ENCODE peak calls at places on chromosome 13, in nine cellular contexts. One of them, this sample, is unnamed.

GRCh38 chr13:73225983-73226382 is 167.2 kb downstream of the KLF5 start:
- DNase-seq in body of pancreas: no peak
- DNase-seq in uterus: no peak
- DNase-seq in H1: no peak
- DNase-seq in Peyer's patch: no peak
- DNase-seq in sigmoid colon: no peak
- DNase-seq in upper lobe of left lung: no peak
- DNase-seq in A549: no peak
- DNase-seq in transverse colon: no peak
- DNase-seq in this sample: no peak

GRCh38 chr13:21657538-21657937 is 13.3 kb upstream of the FGF9 start:
- DNase-seq in Peyer's patch: no peak
- DNase-seq in upper lobe of left lung: no peak
- DNase-seq in sigmoid colon: no peak
- DNase-seq in H1: no peak
- DNase-seq in transverse colon: no peak
- DNase-seq in A549: no peak
- DNase-seq in uterus: no peak
- DNase-seq in body of pancreas: no peak
- DNase-seq in this sample: no peak

GRCh38 chr13:70502944-70503343 is 394.7 kb upstream of the KLHL1 start:
- DNase-seq in body of pancreas: no peak
- DNase-seq in uterus: no peak
- DNase-seq in Peyer's patch: no peak
- DNase-seq in transverse colon: no peak
- DNase-seq in upper lobe of left lung: no peak
- DNase-seq in sigmoid colon: no peak
- DNase-seq in A549: no peak
- DNase-seq in H1: no peak
- DNase-seq in this sample: no peak

GRCh38 chr13:63421113-63421512 is 2005.5 kb upstream of the PCDH20 start:
- DNase-seq in H1: no peak
- DNase-seq in Peyer's patch: no peak
- DNase-seq in body of pancreas: no peak
- DNase-seq in uterus: no peak
- DNase-seq in upper lobe of left lung: no peak
- DNase-seq in A549: no peak
- DNase-seq in transverse colon: no peak
- DNase-seq in sigmoid colon: no peak
- DNase-seq in this sample: no peak

GRCh38 chr13:113846639-113847318 is 17.1 kb downstream of the GAS6 start:
- DNase-seq in sigmoid colon: no peak
- DNase-seq in body of pancreas: peak; percentile 8
- DNase-seq in H1: no peak
- DNase-seq in Peyer's patch: no peak
- DNase-seq in A549: no peak
- DNase-seq in transverse colon: no peak
- DNase-seq in uterus: peak; percentile 15
- DNase-seq in upper lobe of left lung: peak; percentile 76
- DNase-seq in this sample: no peak

GRCh38 chr13:111790621-111791020 is 276.3 kb upstream of the SOX1 start:
- DNase-seq in body of pancreas: no peak
- DNase-seq in A549: no peak
- DNase-seq in Peyer's patch: no peak
- DNase-seq in transverse colon: no peak
- DNase-seq in uterus: no peak
- DNase-seq in upper lobe of left lung: no peak
- DNase-seq in sigmoid colon: no peak
- DNase-seq in H1: peak; percentile 2
- DNase-seq in this sample: no peak

GRCh38 chr13:31053098-31053497 is 108.6 kb downstream of the HSPH1 start:
- DNase-seq in Peyer's patch: no peak
- DNase-seq in transverse colon: no peak
- DNase-seq in uterus: no peak
- DNase-seq in body of pancreas: no peak
- DNase-seq in A549: no peak
- DNase-seq in upper lobe of left lung: no peak
- DNase-seq in H1: no peak
- DNase-seq in sigmoid colon: no peak
- DNase-seq in this sample: no peak

GRCh38 chr13:46728777-46729176 is 68.2 kb downstream of the ESD start:
- DNase-seq in transverse colon: no peak
- DNase-seq in uterus: no peak
- DNase-seq in Peyer's patch: no peak
- DNase-seq in body of pancreas: no peak
- DNase-seq in sigmoid colon: no peak
- DNase-seq in upper lobe of left lung: no peak
- DNase-seq in H1: no peak
- DNase-seq in A549: peak; percentile 40
- DNase-seq in this sample: no peak

GRCh38 chr13:29270536-29271045 is 324.9 kb downstream of the SLC7A1 start:
- DNase-seq in upper lobe of left lung: peak; percentile 18
- DNase-seq in H1: no peak
- DNase-seq in transverse colon: no peak
- DNase-seq in Peyer's patch: no peak
- DNase-seq in uterus: no peak
- DNase-seq in body of pancreas: no peak
- DNase-seq in A549: no peak
- DNase-seq in sigmoid colon: no peak
- DNase-seq in this sample: no peak

GRCh38 chr13:45615501-45616101 is at the start of gene ERICH6B:
- DNase-seq in Peyer's patch: no peak
- DNase-seq in body of pancreas: no peak
- DNase-seq in sigmoid colon: no peak
- DNase-seq in uterus: peak; percentile 17
- DNase-seq in H1: peak; percentile 67
- DNase-seq in upper lobe of left lung: peak; percentile 69
- DNase-seq in A549: peak; percentile 5
- DNase-seq in transverse colon: no peak
- DNase-seq in this sample: no peak

GRCh38 chr13:44519642-44520041 is 56.5 kb downstream of the TSC22D1 start:
- DNase-seq in Peyer's patch: no peak
- DNase-seq in H1: no peak
- DNase-seq in body of pancreas: no peak
- DNase-seq in uterus: no peak
- DNase-seq in upper lobe of left lung: no peak
- DNase-seq in A549: no peak
- DNase-seq in sigmoid colon: no peak
- DNase-seq in transverse colon: no peak
- DNase-seq in this sample: no peak

GRCh38 chr13:75445717-75446529 is 36.0 kb downstream of the TBC1D4 start:
- DNase-seq in H1: no peak
- DNase-seq in A549: no peak
- DNase-seq in transverse colon: no peak
- DNase-seq in sigmoid colon: no peak
- DNase-seq in uterus: no peak
- DNase-seq in upper lobe of left lung: no peak
- DNase-seq in Peyer's patch: no peak
- DNase-seq in body of pancreas: no peak
- DNase-seq in this sample: no peak

GRCh38 chr13:112455476-112456059 is 79.4 kb downstream of the SPACA7 start:
- DNase-seq in H1: peak; percentile 27
- DNase-seq in upper lobe of left lung: no peak
- DNase-seq in sigmoid colon: no peak
- DNase-seq in Peyer's patch: no peak
- DNase-seq in A549: no peak
- DNase-seq in body of pancreas: no peak
- DNase-seq in uterus: no peak
- DNase-seq in transverse colon: no peak
- DNase-seq in this sample: no peak

GRCh38 chr13:37226966-37227365 is 121.5 kb upstream of the CSNK1A1L start:
- DNase-seq in H1: no peak
- DNase-seq in upper lobe of left lung: no peak
- DNase-seq in Peyer's patch: no peak
- DNase-seq in sigmoid colon: no peak
- DNase-seq in uterus: no peak
- DNase-seq in A549: no peak
- DNase-seq in transverse colon: no peak
- DNase-seq in body of pancreas: no peak
- DNase-seq in this sample: no peak

GRCh38 chr13:31067416-31068118 is 94.1 kb downstream of the HSPH1 start:
- DNase-seq in sigmoid colon: no peak
- DNase-seq in H1: no peak
- DNase-seq in A549: peak; percentile 38
- DNase-seq in Peyer's patch: no peak
- DNase-seq in transverse colon: no peak
- DNase-seq in body of pancreas: no peak
- DNase-seq in upper lobe of left lung: no peak
- DNase-seq in uterus: peak; percentile 20
- DNase-seq in this sample: no peak

GRCh38 chr13:111210488-111210887 is 95.4 kb downstream of the ARHGEF7 start:
- DNase-seq in body of pancreas: peak; percentile 26
- DNase-seq in transverse colon: no peak
- DNase-seq in sigmoid colon: no peak
- DNase-seq in upper lobe of left lung: no peak
- DNase-seq in H1: no peak
- DNase-seq in uterus: no peak
- DNase-seq in A549: no peak
- DNase-seq in Peyer's patch: no peak
- DNase-seq in this sample: no peak

GRCh38 chr13:32284927-32285632 is 30.1 kb downstream of the ZAR1L start:
- DNase-seq in Peyer's patch: no peak
- DNase-seq in A549: no peak
- DNase-seq in body of pancreas: peak; percentile 25
- DNase-seq in upper lobe of left lung: no peak
- DNase-seq in sigmoid colon: no peak
- DNase-seq in H1: no peak
- DNase-seq in uterus: no peak
- DNase-seq in transverse colon: no peak
- DNase-seq in this sample: no peak
- H3K27ac ChIP-seq in Peyer's patch: no peak overlapping the region
- H3K27ac ChIP-seq in A549: no peak overlapping the region
- H3K27ac ChIP-seq in body of pancreas: no peak overlapping the region
- H3K27ac ChIP-seq in upper lobe of left lung: peak overlapping the region; percentile 12
- H3K27ac ChIP-seq in sigmoid colon: peak overlapping the region; percentile 82
- H3K27ac ChIP-seq in H1: no peak overlapping the region
- H3K27ac ChIP-seq in uterus: peak overlapping the region; percentile 73
- H3K27ac ChIP-seq in transverse colon: peak overlapping the region; percentile 58
- H3K27ac ChIP-seq in this sample: peak overlapping the region; percentile 4

GRCh38 chr13:41019578-41020347 is 647 bp upstream of the ELF1 start:
- DNase-seq in uterus: no peak
- DNase-seq in upper lobe of left lung: no peak
- DNase-seq in body of pancreas: no peak
- DNase-seq in Peyer's patch: no peak
- DNase-seq in H1: no peak
- DNase-seq in transverse colon: no peak
- DNase-seq in A549: no peak
- DNase-seq in sigmoid colon: no peak
- DNase-seq in this sample: no peak

GRCh38 chr13:41017744-41018582 is 1.2 kb downstream of the ELF1 start:
- DNase-seq in transverse colon: no peak
- DNase-seq in sigmoid colon: no peak
- DNase-seq in uterus: no peak
- DNase-seq in A549: peak; percentile 58
- DNase-seq in H1: no peak
- DNase-seq in body of pancreas: no peak
- DNase-seq in Peyer's patch: no peak
- DNase-seq in upper lobe of left lung: no peak
- DNase-seq in this sample: no peak

GRCh38 chr13:41017153-41017552 is 2.0 kb downstream of the ELF1 start:
- DNase-seq in Peyer's patch: peak; percentile 64
- DNase-seq in upper lobe of left lung: no peak
- DNase-seq in A549: peak; percentile 41
- DNase-seq in body of pancreas: no peak
- DNase-seq in sigmoid colon: no peak
- DNase-seq in H1: no peak
- DNase-seq in uterus: no peak
- DNase-seq in transverse colon: peak; percentile 43
- DNase-seq in this sample: no peak

GRCh38 chr13:41018583-41018909 is 570 bp downstream of the ELF1 start:
- DNase-seq in body of pancreas: no peak
- DNase-seq in H1: no peak
- DNase-seq in A549: no peak
- DNase-seq in transverse colon: no peak
- DNase-seq in Peyer's patch: no peak
- DNase-seq in upper lobe of left lung: no peak
- DNase-seq in uterus: no peak
- DNase-seq in sigmoid colon: no peak
- DNase-seq in this sample: no peak

GRCh38 chr13:41019027-41019487 is at the start of gene ELF1:
- DNase-seq in upper lobe of left lung: no peak
- DNase-seq in H1: no peak
- DNase-seq in Peyer's patch: peak; percentile 78
- DNase-seq in body of pancreas: peak; percentile 59
- DNase-seq in uterus: no peak
- DNase-seq in transverse colon: peak; percentile 76
- DNase-seq in A549: peak; percentile 84
- DNase-seq in sigmoid colon: no peak
- DNase-seq in this sample: peak; percentile 28
- TF ChIP-seq POLR2A in upper lobe of left lung: peak; percentile 62
- TF ChIP-seq POLR2A in H1: no peak
- TF ChIP-seq POLR2A in Peyer's patch: no peak
- TF ChIP-seq POLR2A in body of pancreas: peak; percentile 50
- TF ChIP-seq POLR2A in uterus: no peak
- TF ChIP-seq POLR2A in transverse colon: peak; percentile 72
- TF ChIP-seq POLR2A in A549: no peak
- TF ChIP-seq POLR2A in sigmoid colon: no peak
- TF ChIP-seq POLR2A in this sample: peak; percentile 61

GRCh38 chr13:48567521-48568331 is 34.8 kb upstream of the RCBTB2 start:
- DNase-seq in H1: no peak
- DNase-seq in Peyer's patch: no peak
- DNase-seq in uterus: no peak
- DNase-seq in transverse colon: no peak
- DNase-seq in sigmoid colon: no peak
- DNase-seq in A549: no peak
- DNase-seq in body of pancreas: no peak
- DNase-seq in upper lobe of left lung: no peak
- DNase-seq in this sample: no peak
- H3K27ac ChIP-seq in H1: no peak overlapping the region
- H3K27ac ChIP-seq in Peyer's patch: peak overlapping the region; percentile 31
- H3K27ac ChIP-seq in uterus: peak overlapping the region; percentile 85
- H3K27ac ChIP-seq in transverse colon: peak overlapping the region; percentile 65
- H3K27ac ChIP-seq in sigmoid colon: peak overlapping the region; percentile 80
- H3K27ac ChIP-seq in A549: no peak overlapping the region
- H3K27ac ChIP-seq in body of pancreas: peak overlapping the region; percentile 30
- H3K27ac ChIP-seq in upper lobe of left lung: peak overlapping the region; percentile 79
- H3K27ac ChIP-seq in this sample: peak overlapping the region; percentile 78

DNA sequence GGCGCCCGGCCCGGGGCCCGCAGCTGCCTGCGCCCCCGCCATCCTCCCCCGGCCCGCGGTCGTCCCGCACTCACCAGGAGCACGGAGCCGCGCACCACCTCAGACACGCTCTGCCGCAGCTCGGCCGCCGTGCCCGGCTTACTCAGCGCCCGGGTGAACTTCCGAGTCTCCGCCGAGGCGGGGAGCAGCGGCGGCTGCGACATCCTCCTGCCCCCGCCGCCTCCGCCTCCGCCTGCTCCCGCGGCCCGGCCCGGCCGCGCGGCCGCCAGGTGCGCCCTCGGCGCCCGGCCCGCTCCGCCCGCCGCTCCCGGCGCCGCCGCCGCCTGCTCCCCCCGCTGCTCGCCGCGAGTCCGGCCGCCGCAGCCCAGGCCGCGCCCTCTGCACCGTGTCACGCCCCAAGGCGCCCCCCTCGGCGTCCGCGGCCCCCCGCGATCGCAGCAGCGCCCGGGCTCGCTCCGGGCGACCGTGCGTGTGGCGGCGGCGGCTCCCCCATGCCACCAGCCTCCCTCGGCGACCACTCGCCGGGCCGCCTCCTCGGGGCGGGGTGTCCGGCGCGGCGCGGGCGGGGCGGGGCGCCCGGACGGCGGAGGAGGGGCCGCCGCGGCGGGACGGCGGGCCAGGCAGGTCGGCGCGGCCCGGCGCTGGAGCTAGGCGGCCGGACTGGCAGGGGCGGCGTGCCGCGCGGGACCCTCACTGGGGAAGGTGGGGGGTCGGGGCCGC is 108.4 kb upstream of the DOCK9 start:
- DNase-seq in upper lobe of left lung: peak; percentile 93
- DNase-seq in transverse colon: peak; percentile 60
- DNase-seq in sigmoid colon: peak; percentile 75
- DNase-seq in H1: peak; percentile 74
- DNase-seq in uterus: peak; percentile 55
- DNase-seq in body of pancreas: peak; percentile 62
- DNase-seq in A549: peak; percentile 43
- DNase-seq in Peyer's patch: peak; percentile 49
- DNase-seq in this sample: no peak
- TF ChIP-seq POLR2A in upper lobe of left lung: peak; percentile 79
- TF ChIP-seq POLR2A in transverse colon: no peak
- TF ChIP-seq POLR2A in sigmoid colon: no peak
- TF ChIP-seq POLR2A in H1: no peak
- TF ChIP-seq POLR2A in uterus: peak; percentile 54
- TF ChIP-seq POLR2A in body of pancreas: peak; percentile 7
- TF ChIP-seq POLR2A in A549: peak; percentile 87
- TF ChIP-seq POLR2A in Peyer's patch: peak; percentile 84
- TF ChIP-seq POLR2A in this sample: peak; percentile 69

This sample was measured in esophagus squamous epithelium.